ENCODE peak calls at places on chromosomes 5 and 9, in nine cellular contexts. One of them, this sample, is unnamed. For H3K9me3 and H3K36me3, the result is how much of the 10 kb centered on the place peaks cover.

GRCh38 chr9:138119202-138120027 is 241.8 kb downstream of the CACNA1B start:
- DNase-seq in IMR-90: no peak
- DNase-seq in astrocyte: no peak
- DNase-seq in cardiac muscle cell: no peak
- DNase-seq in transverse colon: no peak
- DNase-seq in CD8-positive, alpha-beta memory T cell: no peak
- DNase-seq in CD4-positive, alpha-beta memory T cell: no peak
- DNase-seq in uterus: no peak
- DNase-seq in PC-9: no peak
- DNase-seq in this sample: peak

GRCh38 chr5:72063219-72063819 is 44.0 kb upstream of the MAP1B start:
- DNase-seq in uterus: no peak
- DNase-seq in CD4-positive, alpha-beta memory T cell: no peak
- DNase-seq in astrocyte: peak
- DNase-seq in PC-9: no peak
- DNase-seq in CD8-positive, alpha-beta memory T cell: no peak
- DNase-seq in IMR-90: peak
- DNase-seq in cardiac muscle cell: peak
- DNase-seq in transverse colon: no peak
- DNase-seq in this sample: no peak

GRCh38 chr9:14298607-14299022 is 15.3 kb downstream of the NFIB start:
- DNase-seq in CD4-positive, alpha-beta memory T cell: no peak
- DNase-seq in cardiac muscle cell: no peak
- DNase-seq in PC-9: no peak
- DNase-seq in transverse colon: no peak
- DNase-seq in astrocyte: no peak
- DNase-seq in CD8-positive, alpha-beta memory T cell: no peak
- DNase-seq in uterus: no peak
- DNase-seq in IMR-90: no peak
- DNase-seq in this sample: no peak

GRCh38 chr9:91776409-91777365 is 173.3 kb downstream of the ROR2 start:
- DNase-seq in astrocyte: peak
- DNase-seq in PC-9: no peak
- DNase-seq in CD4-positive, alpha-beta memory T cell: no peak
- DNase-seq in cardiac muscle cell: peak
- DNase-seq in CD8-positive, alpha-beta memory T cell: no peak
- DNase-seq in IMR-90: peak
- DNase-seq in uterus: no peak
- DNase-seq in transverse colon: no peak
- DNase-seq in this sample: no peak

GRCh38 chr5:147552897-147553296 is 43.0 kb upstream of the DPYSL3 start:
- DNase-seq in cardiac muscle cell: no peak
- DNase-seq in uterus: no peak
- DNase-seq in CD4-positive, alpha-beta memory T cell: no peak
- DNase-seq in PC-9: no peak
- DNase-seq in astrocyte: no peak
- DNase-seq in IMR-90: no peak
- DNase-seq in transverse colon: no peak
- DNase-seq in CD8-positive, alpha-beta memory T cell: no peak
- DNase-seq in this sample: no peak

GRCh38 chr5:147037517-147038205 is 159.1 kb upstream of the PPP2R2B start:
- DNase-seq in CD4-positive, alpha-beta memory T cell: no peak
- DNase-seq in transverse colon: no peak
- DNase-seq in astrocyte: peak
- DNase-seq in PC-9: no peak
- DNase-seq in cardiac muscle cell: peak
- DNase-seq in IMR-90: peak
- DNase-seq in CD8-positive, alpha-beta memory T cell: no peak
- DNase-seq in uterus: no peak
- DNase-seq in this sample: no peak

GRCh38 chr9:97041898-97042297 is 3.0 kb upstream of the CTSV start:
- DNase-seq in transverse colon: peak
- DNase-seq in CD8-positive, alpha-beta memory T cell: no peak
- DNase-seq in astrocyte: no peak
- DNase-seq in IMR-90: no peak
- DNase-seq in uterus: no peak
- DNase-seq in cardiac muscle cell: no peak
- DNase-seq in PC-9: peak
- DNase-seq in CD4-positive, alpha-beta memory T cell: no peak
- DNase-seq in this sample: no peak

GRCh38 chr5:33854733-33855151 is 37.0 kb downstream of the ADAMTS12 start:
- DNase-seq in cardiac muscle cell: peak
- DNase-seq in astrocyte: peak
- DNase-seq in PC-9: peak
- DNase-seq in IMR-90: peak
- DNase-seq in CD8-positive, alpha-beta memory T cell: no peak
- DNase-seq in transverse colon: no peak
- DNase-seq in uterus: no peak
- DNase-seq in CD4-positive, alpha-beta memory T cell: no peak
- DNase-seq in this sample: no peak

GRCh38 chr9:77897292-77897691 is 134.3 kb downstream of the GNAQ start:
- DNase-seq in transverse colon: no peak
- DNase-seq in astrocyte: no peak
- DNase-seq in CD4-positive, alpha-beta memory T cell: no peak
- DNase-seq in PC-9: no peak
- DNase-seq in CD8-positive, alpha-beta memory T cell: no peak
- DNase-seq in IMR-90: peak
- DNase-seq in cardiac muscle cell: peak
- DNase-seq in uterus: no peak
- DNase-seq in this sample: no peak

GRCh38 chr5:31427013-31427783 is 104.7 kb downstream of the DROSHA start:
- DNase-seq in uterus: no peak
- DNase-seq in cardiac muscle cell: peak
- DNase-seq in CD8-positive, alpha-beta memory T cell: no peak
- DNase-seq in PC-9: no peak
- DNase-seq in astrocyte: no peak
- DNase-seq in transverse colon: no peak
- DNase-seq in IMR-90: no peak
- DNase-seq in CD4-positive, alpha-beta memory T cell: no peak
- DNase-seq in this sample: no peak

GRCh38 chr5:170861855-170862766 is at the start of gene RANBP17:
- DNase-seq in CD4-positive, alpha-beta memory T cell: no peak
- DNase-seq in PC-9: peak
- DNase-seq in CD8-positive, alpha-beta memory T cell: no peak
- DNase-seq in IMR-90: peak
- DNase-seq in transverse colon: peak
- DNase-seq in astrocyte: peak
- DNase-seq in uterus: no peak
- DNase-seq in cardiac muscle cell: peak
- DNase-seq in this sample: peak

GRCh38 chr9:91751922-91752321 is 198.1 kb downstream of the ROR2 start:
- DNase-seq in PC-9: no peak
- DNase-seq in CD4-positive, alpha-beta memory T cell: no peak
- DNase-seq in CD8-positive, alpha-beta memory T cell: no peak
- DNase-seq in astrocyte: peak
- DNase-seq in cardiac muscle cell: peak
- DNase-seq in transverse colon: no peak
- DNase-seq in IMR-90: peak
- DNase-seq in uterus: no peak
- DNase-seq in this sample: no peak

GRCh38 chr9:115981011-115981410 is 172.6 kb upstream of the PAPPA start:
- DNase-seq in PC-9: no peak
- DNase-seq in uterus: no peak
- DNase-seq in CD8-positive, alpha-beta memory T cell: no peak
- DNase-seq in cardiac muscle cell: no peak
- DNase-seq in IMR-90: no peak
- DNase-seq in astrocyte: no peak
- DNase-seq in transverse colon: no peak
- DNase-seq in CD4-positive, alpha-beta memory T cell: no peak
- DNase-seq in this sample: no peak

GRCh38 chr9:93684161-93684765 is 107.9 kb downstream of the PHF2 start:
- DNase-seq in astrocyte: no peak
- DNase-seq in CD8-positive, alpha-beta memory T cell: no peak
- DNase-seq in IMR-90: no peak
- DNase-seq in PC-9: no peak
- DNase-seq in uterus: no peak
- DNase-seq in cardiac muscle cell: no peak
- DNase-seq in transverse colon: no peak
- DNase-seq in CD4-positive, alpha-beta memory T cell: no peak
- DNase-seq in this sample: no peak

DNA sequence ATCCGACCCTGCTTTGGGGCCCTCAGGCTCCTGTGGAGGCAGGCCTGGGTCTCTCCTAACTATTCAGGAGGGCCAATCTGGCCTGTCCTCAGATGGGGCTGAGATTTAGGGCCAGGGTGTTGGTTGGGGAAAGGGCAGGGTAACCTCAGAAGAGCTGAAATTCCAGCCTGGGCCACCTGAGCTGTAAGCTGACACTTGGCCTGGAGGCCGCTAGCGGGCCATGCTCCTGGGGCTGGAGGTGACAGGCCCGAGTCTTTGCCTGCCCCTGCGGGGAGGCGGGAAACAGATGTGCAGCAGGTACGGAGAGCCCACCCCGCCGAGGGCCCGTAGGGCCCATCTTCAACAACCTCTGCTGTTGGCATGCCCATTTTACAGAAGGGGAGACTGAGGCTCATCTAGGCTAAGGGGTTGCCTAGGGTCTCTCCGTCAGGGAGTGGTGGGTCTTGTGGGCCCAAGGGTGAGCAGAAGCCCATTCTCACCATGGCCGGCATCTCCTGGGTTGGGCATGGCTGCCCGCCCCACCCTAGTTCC is 69.5 kb downstream of the RXRA start:
- DNase-seq in CD8-positive, alpha-beta memory T cell: no peak
- DNase-seq in CD4-positive, alpha-beta memory T cell: no peak
- DNase-seq in astrocyte: no peak
- DNase-seq in IMR-90: no peak
- DNase-seq in uterus: no peak
- DNase-seq in PC-9: no peak
- DNase-seq in transverse colon: no peak
- DNase-seq in cardiac muscle cell: no peak
- DNase-seq in this sample: no peak
- H3K4me3 ChIP-seq in CD8-positive, alpha-beta memory T cell: peak
- H3K4me3 ChIP-seq in CD4-positive, alpha-beta memory T cell: no peak
- H3K4me3 ChIP-seq in astrocyte: no peak
- H3K4me3 ChIP-seq in IMR-90: no peak
- H3K4me3 ChIP-seq in uterus: no peak
- H3K4me3 ChIP-seq in PC-9: no peak
- H3K4me3 ChIP-seq in transverse colon: no peak
- H3K4me3 ChIP-seq in cardiac muscle cell: no peak
- H3K4me3 ChIP-seq in this sample: no peak

GRCh38 chr5:2917524-2917923 is 166.0 kb upstream of the IRX2 start:
- DNase-seq in astrocyte: no peak
- DNase-seq in CD8-positive, alpha-beta memory T cell: no peak
- DNase-seq in IMR-90: no peak
- DNase-seq in uterus: no peak
- DNase-seq in PC-9: no peak
- DNase-seq in cardiac muscle cell: no peak
- DNase-seq in transverse colon: no peak
- DNase-seq in CD4-positive, alpha-beta memory T cell: no peak
- DNase-seq in this sample: no peak
- H3K9me3 ChIP-seq in astrocyte: under half
- H3K9me3 ChIP-seq in CD8-positive, alpha-beta memory T cell: under half
- H3K9me3 ChIP-seq in IMR-90: under half
- H3K9me3 ChIP-seq in uterus: under half
- H3K9me3 ChIP-seq in PC-9: under half
- H3K9me3 ChIP-seq in cardiac muscle cell: under half
- H3K9me3 ChIP-seq in transverse colon: under half
- H3K9me3 ChIP-seq in CD4-positive, alpha-beta memory T cell: under half
- H3K9me3 ChIP-seq in this sample: under half

GRCh38 chr5:88740604-88741003 is 142.4 kb downstream of the MEF2C start:
- DNase-seq in CD4-positive, alpha-beta memory T cell: no peak
- DNase-seq in uterus: no peak
- DNase-seq in PC-9: no peak
- DNase-seq in IMR-90: no peak
- DNase-seq in transverse colon: no peak
- DNase-seq in cardiac muscle cell: no peak
- DNase-seq in CD8-positive, alpha-beta memory T cell: no peak
- DNase-seq in astrocyte: no peak
- DNase-seq in this sample: no peak

GRCh38 chr5:88734191-88734640 is 148.8 kb downstream of the MEF2C start:
- DNase-seq in PC-9: no peak
- DNase-seq in astrocyte: no peak
- DNase-seq in IMR-90: no peak
- DNase-seq in cardiac muscle cell: peak
- DNase-seq in transverse colon: peak
- DNase-seq in uterus: no peak
- DNase-seq in CD4-positive, alpha-beta memory T cell: no peak
- DNase-seq in CD8-positive, alpha-beta memory T cell: no peak
- DNase-seq in this sample: no peak

GRCh38 chr5:88732862-88733261 is 150.1 kb downstream of the MEF2C start:
- DNase-seq in transverse colon: no peak
- DNase-seq in CD8-positive, alpha-beta memory T cell: no peak
- DNase-seq in uterus: no peak
- DNase-seq in IMR-90: no peak
- DNase-seq in PC-9: no peak
- DNase-seq in astrocyte: no peak
- DNase-seq in cardiac muscle cell: no peak
- DNase-seq in CD4-positive, alpha-beta memory T cell: no peak
- DNase-seq in this sample: no peak

GRCh38 chr5:88734983-88735382 is 148.0 kb downstream of the MEF2C start:
- DNase-seq in IMR-90: no peak
- DNase-seq in cardiac muscle cell: no peak
- DNase-seq in astrocyte: no peak
- DNase-seq in PC-9: no peak
- DNase-seq in CD8-positive, alpha-beta memory T cell: no peak
- DNase-seq in CD4-positive, alpha-beta memory T cell: no peak
- DNase-seq in transverse colon: peak
- DNase-seq in uterus: no peak
- DNase-seq in this sample: no peak

GRCh38 chr5:88736494-88736893 is 146.5 kb downstream of the MEF2C start:
- DNase-seq in transverse colon: no peak
- DNase-seq in uterus: no peak
- DNase-seq in PC-9: no peak
- DNase-seq in CD4-positive, alpha-beta memory T cell: no peak
- DNase-seq in astrocyte: no peak
- DNase-seq in cardiac muscle cell: no peak
- DNase-seq in IMR-90: no peak
- DNase-seq in CD8-positive, alpha-beta memory T cell: no peak
- DNase-seq in this sample: no peak
- H3K36me3 ChIP-seq in transverse colon: under half
- H3K36me3 ChIP-seq in uterus: under half
- H3K36me3 ChIP-seq in PC-9: under half
- H3K36me3 ChIP-seq in CD4-positive, alpha-beta memory T cell: under half
- H3K36me3 ChIP-seq in astrocyte: under half
- H3K36me3 ChIP-seq in cardiac muscle cell: under half
- H3K36me3 ChIP-seq in IMR-90: under half
- H3K36me3 ChIP-seq in CD8-positive, alpha-beta memory T cell: under half
- H3K36me3 ChIP-seq in this sample: under half

GRCh38 chr5:80324912-80325311 is 5.1 kb downstream of the SPZ1 start:
- DNase-seq in CD8-positive, alpha-beta memory T cell: no peak
- DNase-seq in astrocyte: no peak
- DNase-seq in CD4-positive, alpha-beta memory T cell: no peak
- DNase-seq in transverse colon: no peak
- DNase-seq in cardiac muscle cell: no peak
- DNase-seq in IMR-90: no peak
- DNase-seq in uterus: no peak
- DNase-seq in PC-9: no peak
- DNase-seq in this sample: no peak

GRCh38 chr5:80315244-80315643 is 4.6 kb upstream of the SPZ1 start:
- DNase-seq in IMR-90: no peak
- DNase-seq in PC-9: no peak
- DNase-seq in astrocyte: no peak
- DNase-seq in uterus: no peak
- DNase-seq in transverse colon: no peak
- DNase-seq in cardiac muscle cell: no peak
- DNase-seq in CD8-positive, alpha-beta memory T cell: no peak
- DNase-seq in CD4-positive, alpha-beta memory T cell: no peak
- DNase-seq in this sample: no peak

GRCh38 chr5:80318212-80318611 is 1.6 kb upstream of the SPZ1 start:
- DNase-seq in cardiac muscle cell: peak
- DNase-seq in CD4-positive, alpha-beta memory T cell: no peak
- DNase-seq in uterus: peak
- DNase-seq in IMR-90: peak
- DNase-seq in PC-9: no peak
- DNase-seq in transverse colon: no peak
- DNase-seq in astrocyte: peak
- DNase-seq in CD8-positive, alpha-beta memory T cell: no peak
- DNase-seq in this sample: no peak

GRCh38 chr5:80319702-80320101 is at the start of gene SPZ1:
- DNase-seq in uterus: no peak
- DNase-seq in IMR-90: no peak
- DNase-seq in astrocyte: no peak
- DNase-seq in transverse colon: no peak
- DNase-seq in CD4-positive, alpha-beta memory T cell: no peak
- DNase-seq in CD8-positive, alpha-beta memory T cell: no peak
- DNase-seq in cardiac muscle cell: no peak
- DNase-seq in PC-9: no peak
- DNase-seq in this sample: no peak
- H3K4me3 ChIP-seq in uterus: no peak
- H3K4me3 ChIP-seq in IMR-90: no peak
- H3K4me3 ChIP-seq in astrocyte: no peak
- H3K4me3 ChIP-seq in transverse colon: no peak
- H3K4me3 ChIP-seq in CD4-positive, alpha-beta memory T cell: no peak
- H3K4me3 ChIP-seq in CD8-positive, alpha-beta memory T cell: no peak
- H3K4me3 ChIP-seq in cardiac muscle cell: no peak
- H3K4me3 ChIP-seq in PC-9: no peak
- H3K4me3 ChIP-seq in this sample: no peak

This sample was measured in ascending aorta.